ENCODE peak calls at places on chromosomes 13 and 19, in ten cellular contexts. P, R, D, V, M, X, O, Z, C and H are unnamed samples.
A peak's percentile ranks its signal among the peaks of the same experiment; 100 is the strongest.

GRCh38 chr13:86906458-86906857 is 764.7 kb upstream of the SLITRK5 start:
- DNase-seq in O (no peak), Z (no peak), V (no peak), P (no peak), R (no peak), D (no peak), C (no peak), X (no peak), M (no peak), H (no peak)

GRCh38 chr19:14005381-14006084 is 587 bp downstream of the RFX1 start:
- DNase-seq in X (peak; percentile 91), D (peak; percentile 96), O (peak; percentile 45), P (peak; percentile 89), M (peak; percentile 93), Z (peak; percentile 94), V (peak; percentile 84), R (peak; percentile 92), C (peak; percentile 72), H (peak; percentile 90)

GRCh38 chr13:23899555-23899954 is 2.3 kb upstream of the C1QTNF9B start:
- DNase-seq in D (no peak), X (no peak), R (no peak), P (peak; percentile 52), Z (peak; percentile 54), C (no peak), M (no peak), O (peak; percentile 61), V (no peak), H (peak; percentile 32)

GRCh38 chr19:48635263-48635965 is 1.8 kb downstream of the DBP start:
- DNase-seq in C (no peak), Z (peak; percentile 74), O (no peak), V (no peak), R (peak; percentile 86), P (peak; percentile 93), D (peak; percentile 85), X (peak; percentile 80), M (peak; percentile 77), H (peak; percentile 90)

GRCh38 chr13:67792151-67792665 is 562.1 kb upstream of the PCDH9 start:
- DNase-seq in O (no peak), R (no peak), X (no peak), C (no peak), D (no peak), P (no peak), Z (no peak), M (no peak), V (no peak), H (no peak)

GRCh38 chr19:16628984-16629691 is 1.1 kb upstream of the MED26 start:
- DNase-seq in P (peak; percentile 42), Z (peak; percentile 80), V (no peak), O (peak; percentile 67), R (no peak), D (peak; percentile 65), C (no peak), X (no peak), M (peak; percentile 37), H (no peak)

GRCh38 chr19:3250675-3251074 is 26.2 kb downstream of the CELF5 start:
- DNase-seq in R (peak; percentile 61), M (no peak), X (no peak), D (no peak), O (no peak), C (no peak), P (peak; percentile 57), V (no peak), Z (peak; percentile 37), H (peak; percentile 70)

GRCh38 chr13:70960841-70961443 is 852.7 kb upstream of the KLHL1 start:
- DNase-seq in P (peak; percentile 5), R (no peak), Z (peak; percentile 15), X (no peak), V (no peak), M (no peak), D (no peak), O (no peak), C (no peak), H (peak; percentile 21)

DNA sequence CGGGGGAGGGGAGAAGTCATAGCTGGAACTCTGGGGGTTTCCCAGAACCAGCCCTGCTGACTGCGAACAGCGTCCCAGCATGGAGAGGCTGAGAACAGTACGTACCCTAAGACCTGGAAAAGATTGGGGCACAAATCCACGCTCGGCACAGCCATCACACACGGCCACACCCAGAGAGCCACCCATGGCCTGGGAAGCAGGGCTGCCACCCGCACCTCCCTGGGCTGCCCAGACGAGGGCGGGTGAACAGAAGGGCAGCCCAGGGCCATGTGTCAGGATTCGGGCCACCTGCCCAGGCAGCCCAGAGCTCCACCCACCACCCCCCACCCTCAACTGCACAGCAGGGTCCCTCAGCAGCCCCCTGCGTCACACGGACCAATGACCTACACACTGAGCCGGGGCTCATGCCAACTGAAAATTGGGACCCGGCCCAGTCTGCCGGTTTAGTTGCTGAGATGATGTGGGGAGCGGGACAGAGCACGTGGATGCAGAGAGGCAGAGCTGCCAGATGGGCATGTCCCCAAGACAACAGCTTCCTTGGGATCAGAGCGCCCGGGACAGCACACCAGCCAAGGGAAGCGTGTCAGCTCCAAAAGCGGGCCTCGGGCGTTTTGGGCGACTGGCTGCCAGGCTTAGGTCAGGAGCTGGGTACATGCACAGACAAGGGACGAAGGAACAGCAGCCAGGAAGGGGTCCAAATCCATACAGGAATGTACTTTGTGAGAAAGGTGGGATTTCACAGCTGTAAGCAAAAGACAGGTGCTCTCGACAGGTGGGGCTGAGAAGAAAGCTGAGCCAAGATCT is 8.4 kb downstream of the UBXN6 start:
- DNase-seq in X (peak; percentile 84), R (no peak), O (no peak), P (no peak), M (peak; percentile 85), D (peak; percentile 83), V (no peak), C (no peak), Z (peak; percentile 99), H (no peak)
- TF ChIP-seq CTCF in X (peak; percentile 34), R (no peak), O (no peak), P (no peak), M (peak; percentile 46), D (no peak), V (no peak), C (no peak), Z (peak; percentile 38), H (no peak)

GRCh38 chr13:40447857-40448256 is 218.6 kb downstream of the FOXO1 start:
- DNase-seq in X (no peak), D (no peak), R (no peak), C (no peak), P (no peak), Z (no peak), V (no peak), O (no peak), M (no peak), H (no peak)

GRCh38 chr13:40446365-40446764 is 220.1 kb downstream of the FOXO1 start:
- DNase-seq in R (no peak), Z (no peak), C (no peak), P (no peak), X (no peak), V (no peak), M (no peak), D (no peak), O (no peak), H (no peak)

GRCh38 chr13:40442826-40443225 is 223.6 kb downstream of the FOXO1 start:
- DNase-seq in M (no peak), X (no peak), C (no peak), Z (no peak), O (no peak), P (no peak), R (no peak), V (no peak), D (no peak), H (no peak)

GRCh38 chr13:40444241-40444640 is 222.2 kb downstream of the FOXO1 start:
- DNase-seq in C (no peak), X (no peak), Z (no peak), R (no peak), M (no peak), V (no peak), P (no peak), D (no peak), O (no peak), H (no peak)

GRCh38 chr13:40445557-40445990 is 220.9 kb downstream of the FOXO1 start:
- DNase-seq in C (no peak), R (no peak), X (peak; percentile 72), P (peak; percentile 88), D (no peak), Z (peak; percentile 39), V (no peak), M (peak; percentile 42), O (no peak), H (peak; percentile 86)
- TF ChIP-seq CTCF in C (no peak), R (no peak), X (no peak), P (no peak), D (no peak), Z (no peak), V (no peak), M (no peak), O (no peak), H (no peak)

DNA sequence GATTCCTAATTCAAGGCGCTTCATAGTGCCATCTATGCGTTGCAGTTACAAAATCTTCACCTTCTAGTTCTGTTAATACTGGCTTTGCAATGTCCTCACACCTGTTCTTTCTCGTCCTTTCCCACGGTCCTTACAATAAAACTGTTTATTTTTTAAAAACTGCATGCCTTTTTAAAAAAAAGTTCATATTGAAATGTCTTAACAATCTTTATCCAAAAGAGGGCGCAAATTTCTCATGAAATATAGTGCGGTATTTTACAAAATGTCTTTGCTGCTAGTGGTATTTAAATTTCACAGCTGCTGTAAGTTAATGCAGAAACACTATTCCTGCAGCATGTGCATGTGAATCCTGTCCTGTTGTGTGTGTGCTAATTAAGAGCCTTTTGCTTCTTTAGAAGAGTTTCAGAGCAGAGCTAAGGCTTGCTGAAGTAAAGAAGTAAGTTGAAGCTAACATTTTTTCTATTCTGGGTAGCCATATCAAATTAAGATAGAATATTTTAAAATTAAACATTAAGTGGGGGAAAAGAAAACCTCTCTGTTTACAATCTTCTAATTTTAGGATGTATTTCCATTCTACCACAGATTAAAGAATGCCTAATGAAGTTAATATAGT is 15.8 kb upstream of the CLDN10 start:
- DNase-seq in X (no peak), R (no peak), Z (no peak), D (no peak), V (no peak), C (no peak), P (no peak), O (no peak), M (no peak), H (no peak)
- TF ChIP-seq CTCF in X (peak; percentile 30), R (peak; percentile 43), Z (peak; percentile 45), D (no peak), V (no peak), C (peak; percentile 28), P (no peak), O (peak; percentile 49), M (peak; percentile 51), H (peak; percentile 3)

GRCh38 chr19:39333507-39333906 is 2.3 kb downstream of the GMFG start:
- DNase-seq in D (no peak), V (no peak), M (no peak), Z (no peak), O (no peak), P (no peak), R (no peak), C (no peak), X (no peak), H (no peak)

GRCh38 chr19:39334444-39334976 is 1.3 kb downstream of the GMFG start:
- DNase-seq in P (no peak), D (no peak), C (no peak), O (no peak), X (no peak), R (no peak), M (no peak), Z (no peak), V (no peak), H (no peak)

GRCh38 chr19:39339636-39340035 is 2.6 kb upstream of the SAMD4B start:
- DNase-seq in V (no peak), M (no peak), C (no peak), D (no peak), R (no peak), P (no peak), Z (no peak), O (no peak), X (no peak), H (no peak)

GRCh38 chr19:39335168-39335567 is 675 bp downstream of the GMFG start:
- DNase-seq in Z (no peak), V (no peak), P (peak; percentile 33), C (no peak), R (no peak), D (no peak), O (no peak), X (no peak), M (no peak), H (peak; percentile 49)

DNA sequence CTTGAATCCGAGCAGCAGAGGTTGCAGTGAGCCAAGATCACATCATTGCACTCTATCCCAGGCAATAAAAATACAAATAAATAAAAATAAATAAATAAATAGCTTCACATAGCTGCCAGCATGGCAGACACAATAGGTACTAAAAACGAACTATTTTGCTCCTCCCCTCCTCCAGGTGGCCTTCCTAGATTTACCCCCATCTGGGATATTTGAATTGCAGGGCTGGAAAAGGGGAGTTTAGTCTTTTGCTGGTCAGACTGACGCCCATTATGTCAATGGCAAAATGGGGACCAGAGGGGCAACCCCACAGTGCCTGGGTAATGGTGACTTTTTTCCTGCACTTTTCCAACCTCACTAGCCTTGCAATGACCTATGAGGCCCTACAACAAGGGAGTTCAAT is 640 bp upstream of the GMFG start:
- DNase-seq in C (no peak), R (no peak), P (no peak), X (no peak), Z (no peak), O (no peak), V (no peak), D (no peak), M (no peak), H (no peak)
- TF ChIP-seq CTCF in C (no peak), R (no peak), P (no peak), X (no peak), Z (no peak), O (no peak), V (no peak), D (no peak), M (no peak), H (no peak)